ENCODE peak calls at places on chromosomes 6 and 20, in four cellular contexts. P is colonic mucosa, Y is keratinocyte, U is psoas muscle. S is an unnamed sample. For H3K4me1 and H3K9me3, the result is how much of the 10 kb centered on the place peaks cover.

GRCh38 chr20:25309395-25310267 is 61.7 kb downstream of the PYGB start:
- DNase-seq in U (no peak), P (peak), Y (no peak), S (no peak)

GRCh38 chr6:117605169-117605826 is 3.0 kb upstream of the GOPC start:
- DNase-seq in P (peak), U (no peak), Y (peak), S (peak)

GRCh38 chr6:170031096-170031471 is 259.8 kb downstream of the DLL1 start:
- DNase-seq in U (no peak), Y (no peak), P (no peak), S (peak)

GRCh38 chr6:23180504-23181293 is 611.3 kb downstream of the HDGFL1 start:
- DNase-seq in P (peak), U (no peak), Y (no peak), S (peak)

GRCh38 chr6:84738996-84739865 is 25.2 kb downstream of the TBX18 start:
- DNase-seq in U (no peak), P (no peak), Y (peak), S (no peak)

GRCh38 chr6:83192871-83193746 is at the start of the genes PGM3 and RWDD2A:
- DNase-seq in U (peak), Y (no peak), P (peak), S (peak)

GRCh38 chr20:44976698-44977097 is 10.4 kb downstream of the STK4 start:
- DNase-seq in Y (no peak), P (no peak), U (no peak), S (no peak)

GRCh38 chr20:44644384-44645131 is 6.9 kb downstream of the ADA start:
- DNase-seq in Y (no peak), P (no peak), U (no peak), S (no peak)

GRCh38 chr20:17399303-17399985 is 131.7 kb downstream of the BFSP1 start:
- DNase-seq in Y (no peak), U (no peak), P (no peak), S (no peak)

GRCh38 chr20:56630506-56631317 is 1.6 kb downstream of the TFAP2C start:
- DNase-seq in Y (no peak), U (no peak), P (peak), S (peak)

GRCh38 chr6:16137451-16137801 is 8.5 kb downstream of the MYLIP start:
- DNase-seq in Y (no peak), P (no peak), U (no peak), S (no peak)

GRCh38 chr6:136067731-136068341 is 182.3 kb downstream of the MTFR2 start:
- DNase-seq in Y (peak), U (no peak), P (no peak), S (no peak)

GRCh38 chr20:64130876-64131275 is 23.5 kb upstream of the NPBWR2 start:
- DNase-seq in U (no peak), Y (no peak), P (no peak), S (no peak)

GRCh38 chr6:42988486-42989020 is 4.2 kb downstream of the PPP2R5D start:
- DNase-seq in Y (no peak), P (no peak), U (no peak), S (no peak)

GRCh38 chr6:75436869-75437268 is 56.7 kb downstream of the FILIP1 start:
- DNase-seq in Y (no peak), U (peak), P (peak), S (no peak)

GRCh38 chr6:22476811-22477210 is 92.6 kb upstream of the HDGFL1 start:
- DNase-seq in Y (no peak), P (no peak), U (no peak), S (no peak)

GRCh38 chr6:14129572-14129971 is 12.0 kb downstream of the CD83 start:
- DNase-seq in Y (no peak), P (peak), U (no peak), S (peak)

GRCh38 chr20:48724891-48725588 is 102.8 kb downstream of the PREX1 start:
- DNase-seq in P (no peak), Y (no peak), U (no peak), S (no peak)

GRCh38 chr6:140276133-140276532 is 901.7 kb upstream of the CITED2 start:
- DNase-seq in U (no peak), Y (no peak), P (no peak), S (no peak)

GRCh38 chr6:140609956-140610355 is 1235.5 kb upstream of the CITED2 start:
- DNase-seq in U (no peak), P (no peak), Y (no peak), S (no peak)

GRCh38 chr6:2754911-2755310 is 4.2 kb upstream of the MYLK4 start:
- DNase-seq in P (no peak), Y (no peak), U (no peak), S (no peak)

GRCh38 chr6:148138478-148138877 is 204.2 kb upstream of the SASH1 start:
- DNase-seq in P (no peak), Y (no peak), U (no peak), S (no peak)

GRCh38 chr6:91681341-91681740 is 1094.5 kb upstream of the MAP3K7 start:
- DNase-seq in Y (no peak), P (no peak), U (no peak), S (no peak)

DNA sequence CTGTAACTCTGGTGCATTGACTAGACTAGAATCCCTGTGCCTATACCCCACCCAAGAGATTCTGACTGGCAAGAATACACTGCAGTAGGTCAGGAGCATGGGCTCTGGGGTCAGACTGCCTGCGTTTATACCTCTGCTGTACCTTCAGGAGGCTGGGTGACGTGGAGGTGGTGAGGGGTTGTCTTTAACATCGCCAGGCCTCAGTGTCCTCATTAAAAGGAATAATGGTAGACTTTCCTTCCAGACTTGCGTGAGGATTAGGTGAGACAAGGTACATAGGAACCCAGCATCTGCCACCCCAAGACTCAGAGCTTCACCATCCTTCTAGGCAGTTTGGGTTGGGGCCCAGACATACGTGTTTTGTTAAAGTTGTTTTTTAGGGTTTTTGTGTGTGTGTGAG is 44.3 kb downstream of the TM9SF4 start:
- DNase-seq in Y (no peak), P (no peak), U (no peak), S (no peak)
- H3K4me1 ChIP-seq in Y (under half), P (under half), U (under half), S (under half)

GRCh38 chr6:90369651-90370050 is 73.0 kb upstream of the BACH2 start:
- DNase-seq in Y (no peak), P (no peak), U (no peak), S (no peak)

GRCh38 chr6:90368001-90368400 is 71.4 kb upstream of the BACH2 start:
- DNase-seq in P (no peak), U (no peak), Y (no peak), S (no peak)

GRCh38 chr6:90370493-90370959 is 73.9 kb upstream of the BACH2 start:
- DNase-seq in U (no peak), Y (no peak), P (no peak), S (no peak)

GRCh38 chr6:90369024-90369519 is 72.4 kb upstream of the BACH2 start:
- DNase-seq in U (peak), Y (peak), P (peak), S (peak)

GRCh38 chr6:90368601-90369000 is 72.0 kb upstream of the BACH2 start:
- DNase-seq in U (no peak), Y (no peak), P (no peak), S (no peak)
- H3K27ac ChIP-seq in U (peak), Y (peak), P (no peak), S (peak)

GRCh38 chr6:168609026-168609685 is 168.2 kb downstream of the SMOC2 start:
- DNase-seq in P (no peak), U (no peak), Y (peak), S (peak)
- H3K9me3 ChIP-seq in P (under half), U (under half), Y (under half), S (under half)

GRCh38 chr20:53578492-53579222 is 15.0 kb downstream of the ZNF217 start:
- DNase-seq in Y (no peak), P (peak), U (no peak), S (peak)
- H3K4me1 ChIP-seq in Y (under half), P (under half), U (under half), S (under half)

DNA sequence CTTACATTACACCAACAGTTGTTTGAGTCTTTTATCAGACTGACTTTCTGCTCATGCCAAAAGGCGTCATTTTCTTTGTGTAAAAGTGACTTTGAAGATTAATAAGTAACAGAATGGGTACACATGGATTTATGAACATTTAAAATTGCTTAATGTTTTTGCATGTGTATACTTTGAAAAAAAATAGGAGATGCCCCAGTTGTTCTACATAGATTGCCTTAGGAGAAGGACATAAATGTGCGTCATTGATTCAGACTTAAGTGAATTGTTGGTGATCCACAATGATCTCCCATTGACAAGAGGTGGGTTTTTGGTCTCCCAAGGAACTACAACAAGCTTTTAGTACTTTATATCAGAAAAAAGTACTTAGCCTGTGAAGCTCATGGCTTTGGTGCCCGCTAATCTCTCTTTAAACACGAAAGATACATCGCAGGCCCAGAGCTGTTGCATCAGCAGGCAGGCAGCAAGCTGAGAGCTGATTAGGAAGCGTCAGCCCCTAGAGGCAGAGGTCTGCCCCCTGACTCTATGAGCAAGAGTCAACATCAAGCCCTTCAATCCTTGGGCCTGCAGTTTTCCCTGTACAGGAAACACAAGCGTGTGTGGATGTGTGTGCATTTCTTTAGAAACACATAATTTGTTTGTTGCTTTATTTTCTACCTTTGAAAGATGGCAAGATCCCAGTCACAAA is 45.9 kb downstream of the SLC22A3 start:
- DNase-seq in Y (no peak), P (no peak), U (no peak), S (no peak)
- H3K27ac ChIP-seq in Y (no peak), P (no peak), U (no peak), S (peak)

GRCh38 chr20:62040381-62040922 is 25.2 kb downstream of the TAF4 start:
- DNase-seq in P (no peak), Y (no peak), U (no peak), S (no peak)
- H3K9me3 ChIP-seq in P (under half), Y (under half), U (under half), S (under half)

GRCh38 chr6:41633235-41633634 is 5.0 kb upstream of the MDFI start:
- DNase-seq in P (no peak), U (no peak), Y (no peak), S (no peak)

GRCh38 chr6:41636803-41637178 is 1.5 kb upstream of the MDFI start:
- DNase-seq in Y (peak), P (peak), U (no peak), S (peak)

GRCh38 chr6:41635365-41635764 is 2.9 kb upstream of the MDFI start:
- DNase-seq in P (no peak), Y (no peak), U (no peak), S (no peak)

GRCh38 chr6:41637179-41638001 is 878 bp upstream of the MDFI start:
- DNase-seq in Y (no peak), U (no peak), P (no peak), S (no peak)

DNA sequence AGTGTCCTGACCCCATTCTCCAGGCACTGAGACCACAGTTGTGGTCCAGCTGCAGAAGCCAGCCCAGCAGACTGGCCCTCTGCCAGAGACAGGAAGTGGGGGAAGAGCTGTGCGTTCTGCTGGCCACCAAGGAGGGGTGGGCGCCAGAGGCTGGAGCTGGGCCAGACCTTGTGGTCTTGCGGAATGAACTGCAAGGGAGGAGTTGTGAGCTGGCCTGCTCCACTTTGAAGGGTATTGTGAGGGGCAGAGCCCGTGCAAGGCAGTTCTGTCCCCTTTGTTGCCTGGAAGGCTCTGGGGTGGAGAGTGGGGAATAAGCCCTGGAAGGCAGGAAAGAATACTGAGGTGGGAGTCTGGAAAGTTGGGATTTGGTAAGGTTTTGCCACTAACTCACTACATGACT is 3.6 kb upstream of the MDFI start:
- DNase-seq in P (no peak), U (no peak), Y (no peak), S (no peak)
- H3K4me1 ChIP-seq in P (under half), U (under half), Y (under half), S (under half)

GRCh38 chr6:154433477-154434241 is 76.8 kb downstream of the CNKSR3 start:
- DNase-seq in Y (no peak), U (no peak), P (no peak), S (no peak)
- H3K27ac ChIP-seq in Y (no peak), U (no peak), P (no peak), S (no peak)

DNA sequence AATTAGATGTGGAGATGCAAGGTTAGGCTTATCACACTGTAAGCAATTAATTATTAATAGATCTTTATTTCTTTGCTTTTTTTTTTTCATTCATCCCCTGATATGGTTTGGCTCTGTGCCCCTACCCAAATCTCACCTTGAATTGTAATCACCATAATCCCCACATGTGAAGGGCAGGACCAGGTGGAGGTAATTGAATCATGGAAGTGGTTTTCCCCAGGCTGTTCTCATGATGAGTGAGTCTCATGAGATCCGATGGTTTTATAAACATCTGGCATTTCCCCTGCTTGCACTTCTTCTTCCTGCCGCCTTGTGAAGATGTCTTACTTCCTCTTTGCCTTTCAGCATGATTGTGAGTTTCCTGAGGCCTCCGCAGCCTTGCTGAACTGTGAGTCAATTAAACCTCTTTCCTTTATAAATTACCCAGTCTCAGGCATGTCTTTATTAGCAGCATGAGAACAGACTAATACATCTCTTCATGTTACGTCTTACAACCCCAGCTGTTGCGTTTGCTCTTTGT is 333.8 kb downstream of the CDH26 start:
- DNase-seq in U (no peak), Y (no peak), P (no peak), S (no peak)
- H3K9me3 ChIP-seq in U (under half), Y (under half), P (under half), S (under half)

S was measured in prostate gland.